ENCODE peak calls at places on chromosomes 2 and 18, in four cellular contexts. E, G, W and O are unnamed samples.

GRCh38 chr18:70578480-70578879 is 289.6 kb downstream of the SOCS6 start:
- DNase-seq in E (no peak), G (no peak), W (peak), O (no peak)

GRCh38 chr2:75466708-75467311 is 93.9 kb downstream of the EVA1A start:
- DNase-seq in G (no peak), W (peak), E (no peak), O (no peak)

GRCh38 chr2:212154392-212154791 is 384.2 kb downstream of the ERBB4 start:
- DNase-seq in G (no peak), E (no peak), W (no peak), O (no peak)

GRCh38 chr18:73670536-73670935 is 477.1 kb downstream of the FBXO15 start:
- DNase-seq in E (no peak), G (no peak), W (no peak), O (no peak)

GRCh38 chr2:155377178-155377780 is 678.8 kb downstream of the KCNJ3 start:
- DNase-seq in G (no peak), E (no peak), W (peak), O (no peak)

GRCh38 chr2:129129087-129129486 is 810.4 kb upstream of the HS6ST1 start:
- DNase-seq in W (no peak), E (no peak), G (no peak), O (no peak)

GRCh38 chr2:85887566-85888019 is 1.2 kb downstream of the ST3GAL5 start:
- DNase-seq in G (peak), E (peak), W (peak), O (peak)

GRCh38 chr2:237196866-237197618 is 111.4 kb downstream of the COPS8 start:
- DNase-seq in W (no peak), E (no peak), G (no peak), O (no peak)

GRCh38 chr18:49850636-49851035 is 37.3 kb upstream of the ACAA2 start:
- DNase-seq in E (no peak), G (no peak), W (no peak), O (no peak)